ENCODE peak calls at places on chromosomes 2 and 18, in five cellular contexts. V, T, Y, D and X are unnamed samples.

GRCh38 chr2:38514603-38515154 is 88.0 kb downstream of the HNRNPLL start:
- DNase-seq in V (no peak), Y (no peak), D (no peak), T (no peak), X (no peak)

GRCh38 chr2:45170976-45171514 is 161.8 kb upstream of the SIX2 start:
- DNase-seq in Y (no peak), V (no peak), T (no peak), D (no peak), X (no peak)

GRCh38 chr18:63119647-63120046 is 199.9 kb downstream of the BCL2 start:
- DNase-seq in Y (peak; percentile 10), T (no peak), D (no peak), V (peak; percentile 6), X (peak; percentile 31)

GRCh38 chr18:48290162-48290926 is 118.8 kb downstream of the ZBTB7C start:
- DNase-seq in Y (no peak), V (no peak), T (peak; percentile 45), D (no peak), X (no peak)

GRCh38 chr2:171124512-171124911 is 36.2 kb downstream of the TLK1 start:
- DNase-seq in Y (no peak), T (no peak), V (no peak), D (no peak), X (no peak)

GRCh38 chr18:62399781-62400308 is 74.7 kb downstream of the TNFRSF11A start:
- DNase-seq in T (no peak), D (no peak), V (peak; percentile 79), Y (no peak), X (no peak)

GRCh38 chr2:75130171-75130570 is 69.1 kb downstream of the TACR1 start:
- DNase-seq in Y (no peak), T (no peak), V (no peak), D (no peak), X (no peak)

GRCh38 chr18:32308493-32309120 is 118.8 kb downstream of the MEP1B start:
- DNase-seq in T (no peak), D (no peak), V (no peak), Y (no peak), X (peak; percentile 72)

GRCh38 chr2:206275274-206276160 is 1.1 kb downstream of the ZDBF2 start:
- DNase-seq in V (no peak), Y (no peak), T (no peak), D (peak; percentile 55), X (no peak)

GRCh38 chr2:155026646-155027045 is 328.2 kb downstream of the KCNJ3 start:
- DNase-seq in D (no peak), T (no peak), Y (no peak), V (no peak), X (no peak)

GRCh38 chr2:11309706-11310105 is 34.7 kb downstream of the ROCK2 start:
- DNase-seq in V (no peak), Y (no peak), T (no peak), D (no peak), X (no peak)

GRCh38 chr2:233915133-233915532 is 2.0 kb upstream of the TRPM8 start:
- DNase-seq in D (no peak), Y (peak; percentile 8), V (no peak), T (no peak), X (no peak)

GRCh38 chr2:232325324-232326273 is 53.0 kb upstream of the ALPP start:
- DNase-seq in V (peak; percentile 42), D (no peak), Y (peak; percentile 25), T (peak; percentile 95), X (no peak)

GRCh38 chr2:202104286-202104870 is 31.3 kb downstream of the KIAA2012 start:
- DNase-seq in V (peak; percentile 36), Y (peak; percentile 43), T (peak; percentile 95), D (peak; percentile 13), X (peak; percentile 40)

GRCh38 chr2:98704499-98705332 is 26.2 kb downstream of the MGAT4A start:
- DNase-seq in D (no peak), V (peak; percentile 79), Y (no peak), T (no peak), X (no peak)

GRCh38 chr2:199861116-199861774 is 10.3 kb upstream of the FTCDNL1 start:
- DNase-seq in D (no peak), T (no peak), Y (peak; percentile 5), V (peak; percentile 24), X (peak; percentile 19)

GRCh38 chr2:64419591-64420165 is 34.3 kb upstream of the LGALSL start:
- DNase-seq in Y (no peak), D (no peak), T (no peak), V (no peak), X (no peak)

GRCh38 chr2:67782443-67782842 is 280.4 kb downstream of the C1D start:
- DNase-seq in T (no peak), D (no peak), V (no peak), Y (no peak), X (no peak)

GRCh38 chr18:45753251-45753650 is 29.3 kb downstream of the SLC14A1 start:
- DNase-seq in D (no peak), T (no peak), V (no peak), Y (no peak), X (no peak)

GRCh38 chr18:10482985-10483949 is 28.8 kb downstream of the APCDD1 start:
- DNase-seq in Y (no peak), V (no peak), D (peak; percentile 73), T (no peak), X (no peak)

GRCh38 chr2:208373460-208374089 is 33.0 kb upstream of the PTH2R start:
- DNase-seq in D (no peak), Y (peak; percentile 31), V (peak; percentile 43), T (no peak), X (peak; percentile 37)

GRCh38 chr2:183248866-183249567 is 124.8 kb downstream of the NUP35 start:
- DNase-seq in T (no peak), D (no peak), V (peak; percentile 15), Y (peak; percentile 50), X (peak; percentile 24)

GRCh38 chr2:23400703-23401102 is 15.7 kb downstream of the KLHL29 start:
- DNase-seq in V (no peak), Y (no peak), T (no peak), D (no peak), X (no peak)

GRCh38 chr2:68766378-68766845 is 31.8 kb downstream of the ARHGAP25 start:
- DNase-seq in Y (no peak), D (no peak), V (no peak), T (no peak), X (no peak)

GRCh38 chr2:124162256-124162655 is 137.2 kb downstream of the CNTNAP5 start:
- DNase-seq in Y (no peak), T (no peak), V (no peak), D (no peak), X (no peak)

GRCh38 chr2:241102239-241102803 is at the start of gene MTERF4:
- DNase-seq in T (peak; percentile 90), D (no peak), V (peak; percentile 86), Y (peak; percentile 84), X (peak; percentile 59)

GRCh38 chr2:58757971-58758370 is 516.8 kb upstream of the FANCL start:
- DNase-seq in T (no peak), Y (peak; percentile 51), D (no peak), V (no peak), X (no peak)

GRCh38 chr18:56068030-56068671 is 480.2 kb upstream of the TCF4 start:
- DNase-seq in D (no peak), V (no peak), T (no peak), Y (no peak), X (no peak)

GRCh38 chr2:170814551-170815245 is 2.0 kb upstream of the GAD1 start:
- DNase-seq in T (peak; percentile 53), Y (no peak), D (no peak), V (no peak), X (no peak)

GRCh38 chr2:85257359-85258193 is 70.2 kb downstream of the TGOLN2 start:
- DNase-seq in T (no peak), D (no peak), V (no peak), Y (no peak), X (no peak)

DNA sequence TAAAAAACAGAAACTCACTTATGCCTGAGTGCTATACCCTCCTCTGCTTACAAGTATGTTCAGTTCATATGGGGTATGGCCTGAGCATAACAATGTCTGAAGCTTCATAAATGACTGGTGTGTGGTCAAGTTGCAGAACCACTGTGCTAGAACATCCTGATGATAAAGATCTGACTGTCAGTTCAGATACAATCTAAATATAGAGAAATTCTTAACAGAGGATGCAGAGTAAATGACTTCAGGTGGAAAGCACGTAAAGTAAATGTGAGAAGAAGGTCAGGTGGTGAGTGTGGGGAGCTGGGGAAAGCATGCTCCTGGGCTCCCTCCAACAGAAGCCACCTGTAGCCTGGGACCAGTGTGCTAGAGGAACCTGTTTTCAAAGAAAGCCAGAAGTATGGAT is 926.2 kb downstream of the TSN start:
- DNase-seq in T (no peak), V (no peak), Y (no peak), D (no peak), X (no peak)
- TF ChIP-seq MAX in T (no peak), V (no peak), Y (no peak), D (no peak), X (no peak)

GRCh38 chr2:94776036-94776435 is 95.2 kb upstream of the TEKT4 start:
- DNase-seq in D (no peak), V (no peak), T (no peak), Y (no peak), X (no peak)
- TF ChIP-seq CEBPB in D (no peak), V (no peak), T (no peak), Y (no peak), X (no peak)

DNA sequence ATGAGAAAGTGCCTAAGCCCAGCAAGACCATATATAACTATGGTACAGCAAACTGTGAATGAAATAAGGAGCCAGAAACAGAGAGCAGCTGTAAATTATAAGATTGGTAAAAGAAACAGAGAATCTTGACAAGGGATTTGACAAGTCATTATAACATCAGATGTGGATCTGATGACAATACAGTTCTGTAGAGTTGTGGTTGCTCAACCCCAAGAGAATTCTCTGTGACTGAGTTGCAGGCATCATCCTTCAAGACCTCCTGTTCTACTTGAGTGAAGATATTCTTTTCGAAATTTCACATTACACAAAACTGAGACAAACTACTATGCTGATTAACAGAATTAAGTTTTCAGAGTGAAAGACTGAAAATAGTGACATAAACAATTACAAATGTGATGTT is 343.1 kb upstream of the SLC39A10 start:
- DNase-seq in D (no peak), V (no peak), T (no peak), Y (no peak), X (no peak)
- H3K9ac ChIP-seq in D (no peak overlapping the region), V (no peak overlapping the region), T (no peak overlapping the region), Y (no peak overlapping the region), X (no peak overlapping the region)

GRCh38 chr2:177265834-177266817 is 1.6 kb upstream of the NFE2L2 start:
- DNase-seq in T (no peak), V (peak; percentile 85), Y (peak; percentile 55), D (no peak), X (no peak)
- TF ChIP-seq MAX in T (no peak), V (no peak), Y (no peak), D (no peak), X (no peak)

GRCh38 chr2:149765636-149766035 is 178.1 kb upstream of the MMADHC start:
- DNase-seq in V (no peak), Y (no peak), T (no peak), D (no peak), X (no peak)
- TF ChIP-seq CEBPB in V (no peak), Y (no peak), T (no peak), D (no peak), X (no peak)